ENCODE peak calls at places on chromosomes 5 and 9, in eight cellular contexts. R, E, Z, W, I, M, U and N are unnamed samples. For H3K27me3, the result is how much of the 10 kb centered on the place peaks cover.

GRCh38 chr5:138103321-138103637 is 19.4 kb downstream of the WNT8A start:
- DNase-seq in R (no peak), E (no peak), Z (no peak), W (no peak), I (no peak), M (no peak), U (no peak), N (no peak)

GRCh38 chr5:4862500-4862899 is 277.6 kb upstream of the ADAMTS16 start:
- DNase-seq in R (peak), E (peak), Z (peak), W (no peak), I (no peak), M (no peak), U (peak), N (no peak)

GRCh38 chr9:130473009-130473408 is 28.2 kb downstream of the ASS1 start:
- DNase-seq in R (no peak), E (no peak), Z (no peak), W (no peak), I (no peak), M (no peak), U (no peak), N (no peak)

GRCh38 chr5:111408817-111409216 is 103.5 kb downstream of the STARD4 start:
- DNase-seq in R (no peak), E (no peak), Z (no peak), W (no peak), I (no peak), M (peak), U (no peak), N (no peak)

GRCh38 chr9:72145733-72146132 is 3.5 kb upstream of the GDA start:
- DNase-seq in R (no peak), E (no peak), Z (no peak), W (no peak), I (no peak), M (no peak), U (no peak), N (no peak)

GRCh38 chr5:158553195-158553945 is 546.3 kb downstream of the EBF1 start:
- DNase-seq in R (no peak), E (no peak), Z (no peak), W (peak), I (no peak), M (no peak), U (no peak), N (no peak)

GRCh38 chr5:27906481-27906880 is 868.1 kb upstream of the CDH9 start:
- DNase-seq in R (peak), E (no peak), Z (no peak), W (no peak), I (no peak), M (no peak), U (no peak), N (no peak)

GRCh38 chr9:127095416-127095815 is 27.0 kb downstream of the ANGPTL2 start:
- DNase-seq in R (no peak), E (no peak), Z (no peak), W (no peak), I (no peak), M (no peak), U (no peak), N (no peak)

GRCh38 chr5:149829954-149830353 is 99.8 kb downstream of the PPARGC1B start:
- DNase-seq in R (no peak), E (peak), Z (no peak), W (no peak), I (no peak), M (no peak), U (peak), N (no peak)
- TF ChIP-seq CTCF in R (peak), E (peak), Z (peak), W (peak), I (no peak), M (peak), U (peak), N (no peak)

GRCh38 chr5:151448038-151448985 is 909 bp downstream of the SLC36A1 start:
- DNase-seq in R (peak), E (peak), Z (no peak), W (no peak), I (no peak), M (peak), U (peak), N (no peak)

GRCh38 chr5:151450605-151451004 is 3.2 kb downstream of the SLC36A1 start:
- DNase-seq in R (no peak), E (no peak), Z (peak), W (no peak), I (no peak), M (no peak), U (no peak), N (no peak)

GRCh38 chr5:151447174-151448037 is at the start of gene SLC36A1:
- DNase-seq in R (peak), E (peak), Z (peak), W (peak), I (peak), M (peak), U (peak), N (peak)

GRCh38 chr5:151449836-151450235 is 2.4 kb downstream of the SLC36A1 start:
- DNase-seq in R (no peak), E (no peak), Z (no peak), W (no peak), I (no peak), M (no peak), U (no peak), N (no peak)

DNA sequence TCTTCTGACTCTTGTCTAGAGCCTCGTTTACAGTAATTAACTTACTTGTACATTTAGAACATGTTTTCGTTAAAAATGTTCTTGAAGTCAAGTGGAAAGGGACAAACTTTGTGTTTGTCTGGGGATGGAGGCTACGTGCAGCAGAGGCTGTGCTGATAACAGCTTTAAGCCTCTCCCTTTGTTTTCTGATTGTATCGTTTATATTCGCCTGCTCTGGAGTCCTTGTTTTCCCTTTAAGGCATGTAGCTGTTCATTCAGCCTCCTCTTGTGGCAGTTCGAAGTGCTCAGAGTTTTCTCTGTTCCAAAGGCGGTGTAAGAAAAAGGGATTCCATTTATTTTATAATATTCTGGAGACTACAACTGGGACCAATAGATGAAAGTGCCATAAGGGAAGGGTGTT is 1.9 kb downstream of the SLC36A1 start:
- DNase-seq in R (no peak), E (no peak), Z (no peak), W (no peak), I (no peak), M (no peak), U (peak), N (no peak)
- H3K4me3 ChIP-seq in R (no peak), E (no peak), Z (no peak), W (peak), I (peak), M (no peak), U (no peak), N (no peak)

GRCh38 chr5:176819476-176819875 is 9.1 kb downstream of the UNC5A start:
- DNase-seq in R (no peak), E (no peak), Z (no peak), W (no peak), I (no peak), M (no peak), U (no peak), N (no peak)
- H3K27me3 ChIP-seq in R (under half), E (under half), Z (half or more), W (half or more), I (half or more), M (under half), U (under half), N (under half)

GRCh38 chr5:119943148-119943547 is 313.8 kb downstream of the FAM170A start:
- DNase-seq in R (no peak), E (no peak), Z (peak), W (no peak), I (no peak), M (no peak), U (no peak), N (no peak)
- TF ChIP-seq CTCF in R (no peak), E (peak), Z (peak), W (peak), I (peak), M (no peak), U (no peak), N (no peak)

DNA sequence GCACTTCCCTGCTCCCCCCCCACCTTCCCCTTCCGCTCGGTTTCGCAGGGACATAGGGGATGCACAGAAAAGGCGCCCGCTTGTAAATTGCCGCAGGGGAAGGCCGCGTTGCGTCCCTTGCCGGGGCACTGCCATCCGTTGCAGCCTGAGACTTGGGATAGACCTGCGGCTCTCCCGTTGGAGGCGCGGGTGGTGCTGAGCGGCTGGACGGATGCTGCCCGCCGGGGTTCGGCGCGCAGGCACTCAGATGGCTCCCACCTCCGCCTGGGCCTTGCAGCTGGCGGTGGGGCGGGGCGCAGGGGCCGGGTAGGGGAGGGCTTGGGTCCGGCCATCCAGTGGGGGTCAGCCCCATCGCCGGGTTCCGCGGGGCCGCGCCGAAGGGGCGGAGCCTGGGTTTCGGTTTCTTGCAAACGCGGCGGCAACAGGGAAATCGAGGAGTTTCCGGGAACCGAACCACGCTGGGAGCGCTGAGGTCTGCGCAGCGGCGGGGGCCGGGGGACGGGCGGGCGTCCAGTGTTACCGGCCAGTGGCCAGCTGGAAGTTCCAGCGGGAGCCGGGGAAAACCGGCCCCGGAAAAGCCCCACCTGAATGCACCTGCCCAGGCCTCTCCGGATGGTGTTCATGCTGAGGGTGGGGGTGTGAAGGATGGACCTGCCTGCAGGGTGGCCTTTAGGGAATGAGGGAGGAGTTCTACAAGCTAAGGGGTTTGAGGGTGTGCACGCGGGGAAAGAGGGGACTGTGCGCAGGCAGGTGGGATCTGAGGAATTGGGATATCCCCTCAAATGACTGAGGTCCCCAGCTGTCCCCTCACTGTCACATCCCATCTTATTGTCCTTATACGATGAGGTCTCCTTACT is 6.3 kb upstream of the IRF1 start:
- DNase-seq in R (peak), E (peak), Z (peak), W (peak), I (peak), M (peak), U (peak), N (peak)
- H3K4me3 ChIP-seq in R (peak), E (peak), Z (peak), W (peak), I (peak), M (peak), U (peak), N (peak)

GRCh38 chr9:23820731-23821399 is 5.2 kb downstream of the ELAVL2 start:
- DNase-seq in R (no peak), E (no peak), Z (no peak), W (no peak), I (no peak), M (no peak), U (peak), N (no peak)

GRCh38 chr9:23819403-23819802 is 6.6 kb downstream of the ELAVL2 start:
- DNase-seq in R (no peak), E (no peak), Z (no peak), W (no peak), I (no peak), M (no peak), U (no peak), N (no peak)

GRCh38 chr9:23822331-23823169 is 3.5 kb downstream of the ELAVL2 start:
- DNase-seq in R (no peak), E (no peak), Z (no peak), W (no peak), I (no peak), M (no peak), U (peak), N (no peak)

GRCh38 chr9:23824241-23825142 is 1.5 kb downstream of the ELAVL2 start:
- DNase-seq in R (peak), E (no peak), Z (no peak), W (no peak), I (no peak), M (no peak), U (peak), N (no peak)

GRCh38 chr9:23821400-23822181 is 4.4 kb downstream of the ELAVL2 start:
- DNase-seq in R (peak), E (no peak), Z (no peak), W (no peak), I (no peak), M (no peak), U (peak), N (no peak)
- H3K27me3 ChIP-seq in R (under half), E (under half), Z (under half), W (half or more), I (half or more), M (under half), U (half or more), N (under half)

GRCh38 chr9:104075801-104076753 is 18.0 kb upstream of the SMC2 start:
- DNase-seq in R (peak), E (peak), Z (peak), W (no peak), I (no peak), M (no peak), U (no peak), N (no peak)
- TF ChIP-seq CTCF in R (no peak), E (no peak), Z (no peak), W (no peak), I (no peak), M (no peak), U (no peak), N (no peak)

GRCh38 chr5:119400248-119400647 is 44.4 kb downstream of the TNFAIP8 start:
- DNase-seq in R (peak), E (no peak), Z (peak), W (no peak), I (no peak), M (no peak), U (no peak), N (no peak)

GRCh38 chr5:119396265-119396664 is 40.4 kb downstream of the TNFAIP8 start:
- DNase-seq in R (no peak), E (no peak), Z (no peak), W (no peak), I (no peak), M (no peak), U (no peak), N (no peak)

GRCh38 chr5:119398713-119399492 is 43.1 kb downstream of the TNFAIP8 start:
- DNase-seq in R (peak), E (no peak), Z (no peak), W (peak), I (peak), M (no peak), U (no peak), N (no peak)

GRCh38 chr5:119395080-119395836 is 39.4 kb downstream of the TNFAIP8 start:
- DNase-seq in R (no peak), E (no peak), Z (no peak), W (no peak), I (no peak), M (no peak), U (no peak), N (no peak)

GRCh38 chr5:119397518-119398380 is 41.9 kb downstream of the TNFAIP8 start:
- DNase-seq in R (peak), E (peak), Z (peak), W (no peak), I (no peak), M (no peak), U (no peak), N (no peak)
- H3K4me3 ChIP-seq in R (no peak), E (no peak), Z (no peak), W (no peak), I (no peak), M (no peak), U (no peak), N (no peak)

GRCh38 chr5:60846298-60846697 is 2.2 kb upstream of the ELOVL7 start:
- DNase-seq in R (no peak), E (no peak), Z (no peak), W (no peak), I (no peak), M (no peak), U (no peak), N (no peak)
- H3K27me3 ChIP-seq in R (under half), E (half or more), Z (under half), W (half or more), I (under half), M (under half), U (under half), N (under half)